ENCODE peak calls at places on chromosomes 4 and X, in seven cellular contexts. One of them, this sample, is unnamed.

GRCh38 chrX:149515954-149516602 is 11.0 kb upstream of the IDS start:
- DNase-seq in Calu3: no peak
- DNase-seq in stimulated activated CD8-positive, alpha-beta memory T cell treated with anti-CD3 and anti-CD28 coated beads, Interleukin-4, amount 100 ng/mL, for 24 hours: no peak
- DNase-seq in fibroblast of gingiva: no peak
- DNase-seq in IMR-90: no peak
- DNase-seq in left ventricle myocardium inferior: no peak
- DNase-seq in EL: no peak
- DNase-seq in this sample: no peak

GRCh38 chr4:174450452-174450851 is 71.8 kb downstream of the HPGD start:
- DNase-seq in IMR-90: no peak
- DNase-seq in EL: no peak
- DNase-seq in left ventricle myocardium inferior: no peak
- DNase-seq in fibroblast of gingiva: no peak
- DNase-seq in Calu3: no peak
- DNase-seq in stimulated activated CD8-positive, alpha-beta memory T cell treated with anti-CD3 and anti-CD28 coated beads, Interleukin-4, amount 100 ng/mL, for 24 hours: no peak
- DNase-seq in this sample: no peak

GRCh38 chrX:149495573-149496071 is 9.5 kb downstream of the IDS start:
- DNase-seq in IMR-90: peak; percentile 69
- DNase-seq in fibroblast of gingiva: peak; percentile 58
- DNase-seq in stimulated activated CD8-positive, alpha-beta memory T cell treated with anti-CD3 and anti-CD28 coated beads, Interleukin-4, amount 100 ng/mL, for 24 hours: no peak
- DNase-seq in Calu3: peak; percentile 49
- DNase-seq in EL: peak; percentile 84
- DNase-seq in left ventricle myocardium inferior: no peak
- DNase-seq in this sample: no peak

GRCh38 chrX:152070186-152070585 is 68.2 kb downstream of the MAGEA10 start:
- DNase-seq in IMR-90: no peak
- DNase-seq in Calu3: no peak
- DNase-seq in stimulated activated CD8-positive, alpha-beta memory T cell treated with anti-CD3 and anti-CD28 coated beads, Interleukin-4, amount 100 ng/mL, for 24 hours: no peak
- DNase-seq in EL: no peak
- DNase-seq in fibroblast of gingiva: no peak
- DNase-seq in left ventricle myocardium inferior: no peak
- DNase-seq in this sample: no peak

GRCh38 chr4:4254666-4255065 is 6.6 kb upstream of the TMEM128 start:
- DNase-seq in left ventricle myocardium inferior: no peak
- DNase-seq in fibroblast of gingiva: no peak
- DNase-seq in stimulated activated CD8-positive, alpha-beta memory T cell treated with anti-CD3 and anti-CD28 coated beads, Interleukin-4, amount 100 ng/mL, for 24 hours: no peak
- DNase-seq in IMR-90: no peak
- DNase-seq in EL: no peak
- DNase-seq in Calu3: no peak
- DNase-seq in this sample: no peak

GRCh38 chr4:148203056-148203898 is 238.9 kb downstream of the NR3C2 start:
- DNase-seq in fibroblast of gingiva: no peak
- DNase-seq in stimulated activated CD8-positive, alpha-beta memory T cell treated with anti-CD3 and anti-CD28 coated beads, Interleukin-4, amount 100 ng/mL, for 24 hours: no peak
- DNase-seq in EL: no peak
- DNase-seq in left ventricle myocardium inferior: no peak
- DNase-seq in Calu3: peak; percentile 13
- DNase-seq in IMR-90: no peak
- DNase-seq in this sample: no peak

GRCh38 chrX:136268051-136269048 is 17.1 kb upstream of the MAP7D3 start:
- DNase-seq in Calu3: peak; percentile 43
- DNase-seq in EL: peak; percentile 36
- DNase-seq in stimulated activated CD8-positive, alpha-beta memory T cell treated with anti-CD3 and anti-CD28 coated beads, Interleukin-4, amount 100 ng/mL, for 24 hours: peak; percentile 11
- DNase-seq in left ventricle myocardium inferior: no peak
- DNase-seq in fibroblast of gingiva: peak; percentile 26
- DNase-seq in IMR-90: peak; percentile 50
- DNase-seq in this sample: no peak

GRCh38 chrX:135327299-135327698 is 18.0 kb downstream of the ETDC start:
- DNase-seq in left ventricle myocardium inferior: no peak
- DNase-seq in fibroblast of gingiva: peak; percentile 60
- DNase-seq in EL: peak; percentile 71
- DNase-seq in IMR-90: peak; percentile 94
- DNase-seq in Calu3: no peak
- DNase-seq in stimulated activated CD8-positive, alpha-beta memory T cell treated with anti-CD3 and anti-CD28 coated beads, Interleukin-4, amount 100 ng/mL, for 24 hours: no peak
- DNase-seq in this sample: no peak

GRCh38 chr4:94446386-94446785 is 5.4 kb upstream of the PDLIM5 start:
- DNase-seq in Calu3: no peak
- DNase-seq in IMR-90: peak; percentile 95
- DNase-seq in fibroblast of gingiva: peak; percentile 85
- DNase-seq in stimulated activated CD8-positive, alpha-beta memory T cell treated with anti-CD3 and anti-CD28 coated beads, Interleukin-4, amount 100 ng/mL, for 24 hours: no peak
- DNase-seq in EL: peak; percentile 88
- DNase-seq in left ventricle myocardium inferior: no peak
- DNase-seq in this sample: no peak

GRCh38 chr4:47839259-47839658 is 1.4 kb upstream of the CORIN start:
- DNase-seq in stimulated activated CD8-positive, alpha-beta memory T cell treated with anti-CD3 and anti-CD28 coated beads, Interleukin-4, amount 100 ng/mL, for 24 hours: no peak
- DNase-seq in fibroblast of gingiva: peak; percentile 76
- DNase-seq in left ventricle myocardium inferior: no peak
- DNase-seq in Calu3: no peak
- DNase-seq in EL: peak; percentile 55
- DNase-seq in IMR-90: peak; percentile 62
- DNase-seq in this sample: no peak

GRCh38 chr4:186723207-186724047 is at the start of gene FAT1:
- DNase-seq in Calu3: peak; percentile 68
- DNase-seq in left ventricle myocardium inferior: peak; percentile 73
- DNase-seq in stimulated activated CD8-positive, alpha-beta memory T cell treated with anti-CD3 and anti-CD28 coated beads, Interleukin-4, amount 100 ng/mL, for 24 hours: no peak
- DNase-seq in EL: peak; percentile 78
- DNase-seq in IMR-90: peak; percentile 71
- DNase-seq in fibroblast of gingiva: peak; percentile 89
- DNase-seq in this sample: peak; percentile 87

GRCh38 chr4:175412161-175412560 is 399.9 kb downstream of the GPM6A start:
- DNase-seq in EL: peak; percentile 50
- DNase-seq in stimulated activated CD8-positive, alpha-beta memory T cell treated with anti-CD3 and anti-CD28 coated beads, Interleukin-4, amount 100 ng/mL, for 24 hours: no peak
- DNase-seq in fibroblast of gingiva: no peak
- DNase-seq in left ventricle myocardium inferior: no peak
- DNase-seq in IMR-90: peak; percentile 64
- DNase-seq in Calu3: no peak
- DNase-seq in this sample: no peak

GRCh38 chrX:9788908-9789307 is 2.7 kb downstream of the SHROOM2 start:
- DNase-seq in Calu3: peak; percentile 22
- DNase-seq in EL: peak; percentile 1
- DNase-seq in stimulated activated CD8-positive, alpha-beta memory T cell treated with anti-CD3 and anti-CD28 coated beads, Interleukin-4, amount 100 ng/mL, for 24 hours: no peak
- DNase-seq in IMR-90: peak; percentile 55
- DNase-seq in left ventricle myocardium inferior: no peak
- DNase-seq in fibroblast of gingiva: peak; percentile 4
- DNase-seq in this sample: no peak

GRCh38 chrX:79564362-79564761 is 197.2 kb upstream of the ITM2A start:
- DNase-seq in left ventricle myocardium inferior: no peak
- DNase-seq in IMR-90: no peak
- DNase-seq in stimulated activated CD8-positive, alpha-beta memory T cell treated with anti-CD3 and anti-CD28 coated beads, Interleukin-4, amount 100 ng/mL, for 24 hours: no peak
- DNase-seq in EL: no peak
- DNase-seq in fibroblast of gingiva: no peak
- DNase-seq in Calu3: no peak
- DNase-seq in this sample: no peak

GRCh38 chr4:8526363-8526855 is 53.8 kb upstream of the GPR78 start:
- DNase-seq in fibroblast of gingiva: no peak
- DNase-seq in stimulated activated CD8-positive, alpha-beta memory T cell treated with anti-CD3 and anti-CD28 coated beads, Interleukin-4, amount 100 ng/mL, for 24 hours: no peak
- DNase-seq in Calu3: no peak
- DNase-seq in EL: no peak
- DNase-seq in left ventricle myocardium inferior: no peak
- DNase-seq in IMR-90: no peak
- DNase-seq in this sample: no peak

GRCh38 chrX:134868766-134869495 is 121.9 kb upstream of the SMIM10 start:
- DNase-seq in fibroblast of gingiva: peak; percentile 28
- DNase-seq in Calu3: no peak
- DNase-seq in IMR-90: peak; percentile 96
- DNase-seq in stimulated activated CD8-positive, alpha-beta memory T cell treated with anti-CD3 and anti-CD28 coated beads, Interleukin-4, amount 100 ng/mL, for 24 hours: no peak
- DNase-seq in EL: peak; percentile 69
- DNase-seq in left ventricle myocardium inferior: no peak
- DNase-seq in this sample: no peak

GRCh38 chr4:111695677-111696076 is 449.6 kb upstream of the FAM241A start:
- DNase-seq in EL: no peak
- DNase-seq in left ventricle myocardium inferior: no peak
- DNase-seq in Calu3: no peak
- DNase-seq in fibroblast of gingiva: no peak
- DNase-seq in stimulated activated CD8-positive, alpha-beta memory T cell treated with anti-CD3 and anti-CD28 coated beads, Interleukin-4, amount 100 ng/mL, for 24 hours: no peak
- DNase-seq in IMR-90: no peak
- DNase-seq in this sample: no peak

GRCh38 chrX:84046403-84046984 is 141.5 kb downstream of the RPS6KA6 start:
- DNase-seq in left ventricle myocardium inferior: no peak
- DNase-seq in fibroblast of gingiva: peak; percentile 9
- DNase-seq in Calu3: peak; percentile 32
- DNase-seq in stimulated activated CD8-positive, alpha-beta memory T cell treated with anti-CD3 and anti-CD28 coated beads, Interleukin-4, amount 100 ng/mL, for 24 hours: no peak
- DNase-seq in EL: peak; percentile 29
- DNase-seq in IMR-90: peak; percentile 38
- DNase-seq in this sample: no peak

GRCh38 chr4:6770581-6771228 is 11.8 kb upstream of the KIAA0232 start:
- DNase-seq in fibroblast of gingiva: no peak
- DNase-seq in EL: no peak
- DNase-seq in IMR-90: no peak
- DNase-seq in Calu3: no peak
- DNase-seq in stimulated activated CD8-positive, alpha-beta memory T cell treated with anti-CD3 and anti-CD28 coated beads, Interleukin-4, amount 100 ng/mL, for 24 hours: no peak
- DNase-seq in left ventricle myocardium inferior: no peak
- DNase-seq in this sample: no peak

GRCh38 chrX:39199429-39199828 is 398.2 kb downstream of the MID1IP1 start:
- DNase-seq in Calu3: no peak
- DNase-seq in stimulated activated CD8-positive, alpha-beta memory T cell treated with anti-CD3 and anti-CD28 coated beads, Interleukin-4, amount 100 ng/mL, for 24 hours: no peak
- DNase-seq in left ventricle myocardium inferior: no peak
- DNase-seq in fibroblast of gingiva: no peak
- DNase-seq in IMR-90: no peak
- DNase-seq in EL: no peak
- DNase-seq in this sample: no peak

GRCh38 chrX:84441143-84441542 is 61.1 kb downstream of the HDX start:
- DNase-seq in Calu3: no peak
- DNase-seq in left ventricle myocardium inferior: no peak
- DNase-seq in IMR-90: peak; percentile 72
- DNase-seq in EL: peak; percentile 3
- DNase-seq in stimulated activated CD8-positive, alpha-beta memory T cell treated with anti-CD3 and anti-CD28 coated beads, Interleukin-4, amount 100 ng/mL, for 24 hours: no peak
- DNase-seq in fibroblast of gingiva: no peak
- DNase-seq in this sample: no peak

GRCh38 chr4:4914965-4915845 is 55.7 kb downstream of the MSX1 start:
- DNase-seq in IMR-90: no peak
- DNase-seq in fibroblast of gingiva: no peak
- DNase-seq in EL: no peak
- DNase-seq in stimulated activated CD8-positive, alpha-beta memory T cell treated with anti-CD3 and anti-CD28 coated beads, Interleukin-4, amount 100 ng/mL, for 24 hours: no peak
- DNase-seq in Calu3: no peak
- DNase-seq in left ventricle myocardium inferior: no peak
- DNase-seq in this sample: no peak

GRCh38 chrX:15244421-15244820 is 25.5 kb downstream of the ASB9 start:
- DNase-seq in left ventricle myocardium inferior: no peak
- DNase-seq in IMR-90: no peak
- DNase-seq in Calu3: no peak
- DNase-seq in stimulated activated CD8-positive, alpha-beta memory T cell treated with anti-CD3 and anti-CD28 coated beads, Interleukin-4, amount 100 ng/mL, for 24 hours: no peak
- DNase-seq in fibroblast of gingiva: no peak
- DNase-seq in EL: no peak
- DNase-seq in this sample: no peak

GRCh38 chr4:153927546-153927945 is 138.7 kb upstream of the SFRP2 start:
- DNase-seq in IMR-90: no peak
- DNase-seq in stimulated activated CD8-positive, alpha-beta memory T cell treated with anti-CD3 and anti-CD28 coated beads, Interleukin-4, amount 100 ng/mL, for 24 hours: no peak
- DNase-seq in Calu3: no peak
- DNase-seq in EL: no peak
- DNase-seq in fibroblast of gingiva: no peak
- DNase-seq in left ventricle myocardium inferior: no peak
- DNase-seq in this sample: no peak

GRCh38 chr4:88690355-88690754 is 7.3 kb downstream of the NAP1L5 start:
- DNase-seq in stimulated activated CD8-positive, alpha-beta memory T cell treated with anti-CD3 and anti-CD28 coated beads, Interleukin-4, amount 100 ng/mL, for 24 hours: no peak
- DNase-seq in fibroblast of gingiva: peak; percentile 15
- DNase-seq in EL: peak; percentile 39
- DNase-seq in left ventricle myocardium inferior: no peak
- DNase-seq in IMR-90: peak; percentile 64
- DNase-seq in Calu3: no peak
- DNase-seq in this sample: no peak

GRCh38 chrX:123959281-123960063 is 2.0 kb upstream of the STAG2 start:
- DNase-seq in EL: peak; percentile 52
- DNase-seq in stimulated activated CD8-positive, alpha-beta memory T cell treated with anti-CD3 and anti-CD28 coated beads, Interleukin-4, amount 100 ng/mL, for 24 hours: no peak
- DNase-seq in IMR-90: no peak
- DNase-seq in fibroblast of gingiva: peak; percentile 23
- DNase-seq in left ventricle myocardium inferior: peak; percentile 50
- DNase-seq in Calu3: peak; percentile 28
- DNase-seq in this sample: peak; percentile 67

GRCh38 chr4:149135062-149135461 is 680.6 kb downstream of the IQCM start:
- DNase-seq in left ventricle myocardium inferior: no peak
- DNase-seq in EL: no peak
- DNase-seq in stimulated activated CD8-positive, alpha-beta memory T cell treated with anti-CD3 and anti-CD28 coated beads, Interleukin-4, amount 100 ng/mL, for 24 hours: no peak
- DNase-seq in Calu3: no peak
- DNase-seq in IMR-90: no peak
- DNase-seq in fibroblast of gingiva: no peak
- DNase-seq in this sample: no peak

GRCh38 chr4:26330186-26330787 is 9.5 kb downstream of the RBPJ start:
- DNase-seq in IMR-90: peak; percentile 68
- DNase-seq in Calu3: peak; percentile 15
- DNase-seq in left ventricle myocardium inferior: no peak
- DNase-seq in stimulated activated CD8-positive, alpha-beta memory T cell treated with anti-CD3 and anti-CD28 coated beads, Interleukin-4, amount 100 ng/mL, for 24 hours: no peak
- DNase-seq in fibroblast of gingiva: peak; percentile 50
- DNase-seq in EL: peak; percentile 63
- DNase-seq in this sample: no peak

GRCh38 chrX:129235903-129236302 is 287.4 kb downstream of the SMARCA1 start:
- DNase-seq in fibroblast of gingiva: no peak
- DNase-seq in IMR-90: no peak
- DNase-seq in Calu3: no peak
- DNase-seq in left ventricle myocardium inferior: no peak
- DNase-seq in EL: no peak
- DNase-seq in stimulated activated CD8-positive, alpha-beta memory T cell treated with anti-CD3 and anti-CD28 coated beads, Interleukin-4, amount 100 ng/mL, for 24 hours: no peak
- DNase-seq in this sample: no peak

GRCh38 chr4:8303485-8304281 is 34.1 kb downstream of the HTRA3 start:
- DNase-seq in IMR-90: peak; percentile 95
- DNase-seq in Calu3: no peak
- DNase-seq in left ventricle myocardium inferior: peak; percentile 5
- DNase-seq in EL: peak; percentile 85
- DNase-seq in stimulated activated CD8-positive, alpha-beta memory T cell treated with anti-CD3 and anti-CD28 coated beads, Interleukin-4, amount 100 ng/mL, for 24 hours: no peak
- DNase-seq in fibroblast of gingiva: peak; percentile 91
- DNase-seq in this sample: no peak

GRCh38 chrX:27251369-27251768 is 211.8 kb downstream of the PPP4R3C start:
- DNase-seq in IMR-90: no peak
- DNase-seq in stimulated activated CD8-positive, alpha-beta memory T cell treated with anti-CD3 and anti-CD28 coated beads, Interleukin-4, amount 100 ng/mL, for 24 hours: no peak
- DNase-seq in left ventricle myocardium inferior: no peak
- DNase-seq in fibroblast of gingiva: no peak
- DNase-seq in EL: no peak
- DNase-seq in Calu3: no peak
- DNase-seq in this sample: no peak

GRCh38 chrX:39869846-39870601 is 227.7 kb downstream of the BCOR start:
- DNase-seq in stimulated activated CD8-positive, alpha-beta memory T cell treated with anti-CD3 and anti-CD28 coated beads, Interleukin-4, amount 100 ng/mL, for 24 hours: peak; percentile 62
- DNase-seq in Calu3: peak; percentile 35
- DNase-seq in left ventricle myocardium inferior: no peak
- DNase-seq in IMR-90: peak; percentile 63
- DNase-seq in fibroblast of gingiva: no peak
- DNase-seq in EL: peak; percentile 66
- DNase-seq in this sample: no peak

GRCh38 chr4:18398661-18399060 is 377.1 kb upstream of the LCORL start:
- DNase-seq in left ventricle myocardium inferior: no peak
- DNase-seq in EL: no peak
- DNase-seq in IMR-90: no peak
- DNase-seq in Calu3: no peak
- DNase-seq in fibroblast of gingiva: no peak
- DNase-seq in stimulated activated CD8-positive, alpha-beta memory T cell treated with anti-CD3 and anti-CD28 coated beads, Interleukin-4, amount 100 ng/mL, for 24 hours: no peak
- DNase-seq in this sample: no peak

GRCh38 chrX:50920132-50920531 is 9.6 kb downstream of the BMP15 start:
- DNase-seq in IMR-90: peak; percentile 18
- DNase-seq in left ventricle myocardium inferior: no peak
- DNase-seq in stimulated activated CD8-positive, alpha-beta memory T cell treated with anti-CD3 and anti-CD28 coated beads, Interleukin-4, amount 100 ng/mL, for 24 hours: no peak
- DNase-seq in EL: no peak
- DNase-seq in Calu3: peak; percentile 10
- DNase-seq in fibroblast of gingiva: no peak
- DNase-seq in this sample: no peak